ENCODE peak calls at places on chromosome 15, in four cellular contexts. I is psoas muscle, R is HCT116, W is Panc1. D is an unnamed sample.

GRCh38 chr15:72706266-72706665 is 20.3 kb downstream of the BBS4 start:
- DNase-seq in I (no peak), R (no peak), W (no peak), D (no peak)

GRCh38 chr15:62099171-62099601 is 32.4 kb downstream of the C2CD4A start:
- DNase-seq in I (no peak), R (no peak), W (no peak), D (no peak)

GRCh38 chr15:45796433-45796832 is 161.6 kb downstream of the SQOR start:
- DNase-seq in I (no peak), R (no peak), W (no peak), D (no peak)

GRCh38 chr15:74315626-74316025 is 51.8 kb downstream of the CYP11A1 start:
- DNase-seq in I (no peak), R (no peak), W (no peak), D (no peak)

GRCh38 chr15:35719964-35720507 is 174.1 kb upstream of the DPH6 start:
- DNase-seq in I (no peak), R (no peak), W (no peak), D (no peak)

GRCh38 chr15:40081691-40082194 is 26.9 kb downstream of the BMF start:
- DNase-seq in I (peak; percentile 43), R (no peak), W (no peak), D (no peak)

GRCh38 chr15:67030036-67030762 is 35.2 kb upstream of the SMAD3 start:
- DNase-seq in I (no peak), R (no peak), W (no peak), D (peak; percentile 86)

GRCh38 chr15:101168463-101168824 is 83.4 kb downstream of the CHSY1 start:
- DNase-seq in I (peak; percentile 56), R (no peak), W (no peak), D (no peak)

GRCh38 chr15:40344631-40345120 is 3.9 kb upstream of the CCDC9B start:
- DNase-seq in I (peak; percentile 64), R (no peak), W (no peak), D (no peak)

GRCh38 chr15:74869726-74870407 is 3.3 kb downstream of the SCAMP2 start:
- DNase-seq in I (peak; percentile 67), R (no peak), W (no peak), D (no peak)

GRCh38 chr15:67857220-67857619 is 17.4 kb upstream of the RNU6-1 start:
- DNase-seq in I (no peak), R (no peak), W (no peak), D (no peak)

GRCh38 chr15:46260937-46261336 is 626.1 kb downstream of the SQOR start:
- DNase-seq in I (no peak), R (no peak), W (no peak), D (peak; percentile 29)

GRCh38 chr15:37898385-37898784 is 36.1 kb upstream of the TMCO5A start:
- DNase-seq in I (no peak), R (no peak), W (no peak), D (no peak)

GRCh38 chr15:48710952-48711495 is 65.5 kb upstream of the FBN1 start:
- DNase-seq in I (no peak), R (no peak), W (no peak), D (no peak)

GRCh38 chr15:73982251-73982962 is 9.7 kb downstream of the STOML1 start:
- DNase-seq in I (peak; percentile 93), R (no peak), W (no peak), D (no peak)

GRCh38 chr15:39434751-39435238 is 146.1 kb upstream of the THBS1 start:
- DNase-seq in I (no peak), R (no peak), W (no peak), D (no peak)

GRCh38 chr15:74045184-74045583 is 37.2 kb downstream of the GOLGA6A start:
- DNase-seq in I (no peak), R (no peak), W (no peak), D (no peak)

GRCh38 chr15:39756806-39757522 is 25.7 kb downstream of the FSIP1 start:
- DNase-seq in I (no peak), R (peak; percentile 47), W (peak; percentile 35), D (no peak)

GRCh38 chr15:92068121-92068520 is 214.6 kb downstream of the SLCO3A1 start:
- DNase-seq in I (no peak), R (no peak), W (no peak), D (no peak)

GRCh38 chr15:34927726-34928125 is 41.8 kb downstream of the AQR start:
- DNase-seq in I (no peak), R (no peak), W (no peak), D (no peak)

GRCh38 chr15:38481761-38482160 is 27.8 kb downstream of the FAM98B start:
- DNase-seq in I (no peak), R (no peak), W (no peak), D (no peak)

GRCh38 chr15:88323468-88323867 is 66.9 kb upstream of the NTRK3 start:
- DNase-seq in I (no peak), R (no peak), W (no peak), D (no peak)

GRCh38 chr15:98785796-98786581 is 137.7 kb downstream of the IGF1R start:
- DNase-seq in I (no peak), R (no peak), W (no peak), D (no peak)

GRCh38 chr15:98787936-98788757 is 139.8 kb downstream of the IGF1R start:
- DNase-seq in I (no peak), R (no peak), W (no peak), D (no peak)

GRCh38 chr15:98787190-98787589 is 138.9 kb downstream of the IGF1R start:
- DNase-seq in I (no peak), R (no peak), W (no peak), D (no peak)

GRCh38 chr15:98785408-98785795 is 137.1 kb downstream of the IGF1R start:
- DNase-seq in I (no peak), R (no peak), W (no peak), D (no peak)

GRCh38 chr15:98786706-98787105 is 138.4 kb downstream of the IGF1R start:
- DNase-seq in I (no peak), R (no peak), W (no peak), D (no peak)
- H3K4me1 ChIP-seq in I (peaks cover 20% of the 10 kb centered on the region), R (peaks cover 6% of the 10 kb centered on the region), W (peaks cover 66% of the 10 kb centered on the region), D (peaks cover 8% of the 10 kb centered on the region)

GRCh38 chr15:42057744-42058646 is 36.4 kb downstream of the PLA2G4D start:
- DNase-seq in I (no peak), R (no peak), W (no peak), D (no peak)
- H3K4me3 ChIP-seq in I (no peak overlapping the region), R (peak overlapping the region; percentile 54), W (peak overlapping the region; percentile 58), D (no peak overlapping the region)

GRCh38 chr15:70324001-70324974 is 226.6 kb upstream of the TLE3 start:
- DNase-seq in I (no peak), R (no peak), W (no peak), D (no peak)
- H3K27ac ChIP-seq in I (no peak overlapping the region), R (no peak overlapping the region), W (peak overlapping the region; percentile 17), D (no peak overlapping the region)

DNA sequence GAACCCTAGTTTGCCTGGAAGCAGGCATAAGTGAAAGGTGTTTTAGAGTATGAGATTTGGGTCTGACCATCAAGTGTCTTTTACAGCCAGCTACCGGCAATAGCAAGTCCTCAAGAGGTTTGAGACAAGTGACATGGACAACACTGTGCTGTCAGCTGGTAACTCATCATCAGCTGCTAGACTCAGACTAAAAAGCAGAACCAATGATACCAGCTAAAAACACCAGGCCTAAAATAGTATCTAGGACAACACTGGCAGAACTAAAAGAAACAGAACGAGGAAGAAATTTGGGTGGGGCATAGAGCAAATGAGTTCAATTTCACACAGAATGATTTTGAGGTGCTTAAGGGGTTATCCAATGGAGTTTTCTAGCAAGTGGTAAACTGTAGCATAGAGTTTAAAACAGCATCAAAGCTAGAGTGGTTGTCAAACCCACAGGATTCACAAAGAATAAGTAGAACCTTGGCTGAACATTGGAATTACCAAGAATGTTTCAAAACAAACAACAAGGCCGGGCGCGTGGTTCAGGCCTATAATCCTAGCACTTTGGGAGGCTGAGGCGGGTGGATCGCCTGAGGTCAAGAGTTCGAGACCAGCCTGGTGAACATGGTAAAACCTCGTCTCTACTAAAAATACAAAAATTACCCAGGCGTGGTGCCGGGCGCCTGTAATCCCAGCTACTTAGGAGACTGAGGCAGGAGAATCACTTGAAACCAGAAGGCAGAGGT is 3.9 kb downstream of the CIAO2A start:
- DNase-seq in I (no peak), R (no peak), W (no peak), D (no peak)
- H3K4me1 ChIP-seq in I (peaks cover 30% of the 10 kb centered on the region), R (peaks cover 18% of the 10 kb centered on the region), W (peaks cover 11% of the 10 kb centered on the region), D (no peaks in the 10 kb centered on the region)

GRCh38 chr15:44385344-44385942 is 42.0 kb upstream of the CTDSPL2 start:
- DNase-seq in I (no peak), R (no peak), W (no peak), D (no peak)
- H3K4me3 ChIP-seq in I (no peak overlapping the region), R (no peak overlapping the region), W (no peak overlapping the region), D (no peak overlapping the region)

GRCh38 chr15:83854314-83854713 is 200.4 kb downstream of the ADAMTSL3 start:
- DNase-seq in I (no peak), R (peak; percentile 48), W (no peak), D (no peak)

GRCh38 chr15:83855956-83856355 is 202.0 kb downstream of the ADAMTSL3 start:
- DNase-seq in I (no peak), R (no peak), W (no peak), D (no peak)

GRCh38 chr15:83853232-83853631 is 199.3 kb downstream of the ADAMTSL3 start:
- DNase-seq in I (no peak), R (no peak), W (no peak), D (no peak)

GRCh38 chr15:83858820-83859505 is 205.0 kb downstream of the ADAMTSL3 start:
- DNase-seq in I (no peak), R (no peak), W (no peak), D (no peak)

GRCh38 chr15:83854950-83855707 is 201.2 kb downstream of the ADAMTSL3 start:
- DNase-seq in I (no peak), R (no peak), W (no peak), D (no peak)
- H3K27ac ChIP-seq in I (no peak overlapping the region), R (no peak overlapping the region), W (no peak overlapping the region), D (no peak overlapping the region)

GRCh38 chr15:32826685-32827084 is 108.9 kb downstream of the GREM1 start:
- DNase-seq in I (no peak), R (no peak), W (no peak), D (no peak)
- H3K4me1 ChIP-seq in I (no peaks in the 10 kb centered on the region), R (peaks cover 11% of the 10 kb centered on the region), W (no peaks in the 10 kb centered on the region), D (no peaks in the 10 kb centered on the region)

D was measured in iPS DF 6.9.